ENCODE peak calls at places on chromosomes 13 and 19, in ten cellular contexts. Z is IMR-90; K is Peyer's patch; F is ascending aorta; V is heart left ventricle; U is PC-9; D is mucosa of descending colon; T is endodermal cell; X is CD8-positive, alpha-beta memory T cell; W is endothelial cell of umbilical vein. Y is an unnamed sample. For H3K4me1, the result is how much of the 10 kb centered on the place peaks cover.

GRCh38 chr13:93309886-93310520 is 83.4 kb downstream of the GPC6 start:
- DNase-seq in V (no peak), D (no peak), T (no peak), F (no peak), W (no peak), U (no peak), Z (peak), X (no peak), K (no peak), Y (no peak)

GRCh38 chr19:13621413-13621812 is 115.1 kb upstream of the CACNA1A start:
- DNase-seq in K (no peak), Z (peak), X (no peak), W (no peak), U (peak), V (no peak), D (no peak), F (no peak), T (peak), Y (no peak)

GRCh38 chr19:2815191-2815614 is 4.5 kb upstream of the ZNF554 start:
- DNase-seq in X (no peak), T (no peak), F (no peak), D (no peak), K (peak), V (no peak), W (no peak), Z (no peak), U (no peak), Y (no peak)

GRCh38 chr13:112454648-112455334 is 78.6 kb downstream of the SPACA7 start:
- DNase-seq in X (no peak), U (no peak), F (no peak), Z (no peak), D (no peak), V (no peak), W (no peak), K (no peak), T (no peak), Y (no peak)

GRCh38 chr13:43085545-43085944 is 62.2 kb downstream of the DNAJC15 start:
- DNase-seq in U (no peak), Z (peak), W (peak), F (no peak), T (no peak), V (no peak), D (no peak), K (no peak), X (no peak), Y (no peak)

GRCh38 chr13:95793018-95793555 is 116.1 kb downstream of the DNAJC3 start:
- DNase-seq in X (no peak), U (no peak), V (no peak), D (no peak), Z (no peak), T (no peak), F (no peak), K (no peak), W (no peak), Y (no peak)

GRCh38 chr13:109191422-109191821 is 562.0 kb downstream of the MYO16 start:
- DNase-seq in K (no peak), F (no peak), V (peak), T (no peak), U (no peak), D (no peak), W (no peak), Z (no peak), X (no peak), Y (no peak)

GRCh38 chr13:79775830-79776229 is 294.9 kb downstream of the NDFIP2 start:
- DNase-seq in F (no peak), K (no peak), U (peak), V (no peak), W (peak), Z (peak), T (peak), D (peak), X (no peak), Y (no peak)

GRCh38 chr19:778910-779653 is 18.2 kb upstream of the PTBP1 start:
- DNase-seq in T (peak), K (no peak), Z (peak), V (no peak), U (peak), X (no peak), D (no peak), W (peak), F (peak), Y (no peak)

GRCh38 chr19:49362048-49362925 is at the start of gene TEAD2:
- DNase-seq in F (peak), X (no peak), V (peak), D (peak), Z (peak), U (peak), W (peak), T (peak), K (peak), Y (peak)

GRCh38 chr19:38713865-38714264 is 30.4 kb downstream of the CAPN12 start:
- DNase-seq in Z (no peak), F (no peak), V (no peak), D (no peak), K (no peak), T (no peak), W (no peak), X (no peak), U (no peak), Y (no peak)
- H3K4me1 ChIP-seq in Z (under half), F (under half), V (half or more), D (under half), K (under half), T (under half), W (under half), X (under half), U (under half), Y (under half)

GRCh38 chr13:28590450-28590849 is 68.5 kb upstream of the POMP start:
- DNase-seq in X (no peak), D (no peak), K (no peak), F (no peak), W (no peak), T (no peak), V (no peak), U (no peak), Z (no peak), Y (no peak)
- H3K4me3 ChIP-seq in X (no peak), D (no peak), K (no peak), F (no peak), W (no peak), T (no peak), V (no peak), U (no peak), Z (no peak), Y (no peak)

GRCh38 chr19:54137114-54137912 is at the start of gene CNOT3:
- DNase-seq in W (peak), K (peak), D (peak), Z (peak), X (peak), U (peak), T (peak), F (peak), V (peak), Y (peak)
- H3K4me1 ChIP-seq in W (under half), K (under half), D (under half), Z (under half), X (under half), U (under half), T (under half), F (under half), V (under half), Y (under half)

DNA sequence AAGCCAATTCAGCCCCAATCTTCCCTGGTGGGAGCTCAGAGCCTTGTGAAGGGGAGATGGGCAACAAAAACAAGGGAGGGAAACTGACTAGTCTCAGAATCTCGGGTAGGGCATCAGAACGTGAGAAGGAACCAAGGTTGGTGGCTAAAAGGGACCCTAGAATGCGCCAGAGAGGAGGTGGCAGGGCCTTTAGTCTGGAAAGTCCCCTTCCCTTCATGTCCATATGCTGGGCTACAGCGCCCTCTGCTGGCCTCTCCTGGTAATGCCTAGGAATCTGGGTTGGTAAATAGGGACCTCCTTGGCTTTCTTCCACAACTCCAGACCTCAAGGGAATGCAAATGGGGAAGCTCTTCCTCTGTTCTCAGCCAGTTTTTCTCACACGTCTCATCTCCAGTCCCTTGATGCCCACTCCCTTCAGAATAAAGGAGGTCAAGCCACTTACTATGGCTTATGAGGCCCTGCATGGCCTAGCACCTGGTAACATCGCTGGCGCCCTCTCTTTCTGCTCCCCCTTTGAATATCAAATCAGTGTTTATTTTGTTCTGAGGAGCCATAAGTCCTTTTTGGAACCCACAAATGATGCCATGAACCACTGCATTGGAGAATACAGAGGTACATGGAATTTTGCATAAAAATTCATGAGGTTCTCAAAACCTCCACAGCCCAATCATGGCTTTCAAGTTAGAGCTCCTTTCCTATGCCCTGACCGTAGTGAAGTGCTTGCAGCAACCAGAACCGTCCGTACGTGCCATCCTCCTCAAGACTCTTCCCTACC is 1.3 kb upstream of the CCDC97 start:
- DNase-seq in T (peak), D (peak), U (peak), K (peak), Z (peak), X (peak), F (peak), W (peak), V (peak), Y (peak)
- H3K4me3 ChIP-seq in T (peak), D (no peak), U (no peak), K (peak), Z (no peak), X (peak), F (peak), W (no peak), V (peak), Y (peak)

DNA sequence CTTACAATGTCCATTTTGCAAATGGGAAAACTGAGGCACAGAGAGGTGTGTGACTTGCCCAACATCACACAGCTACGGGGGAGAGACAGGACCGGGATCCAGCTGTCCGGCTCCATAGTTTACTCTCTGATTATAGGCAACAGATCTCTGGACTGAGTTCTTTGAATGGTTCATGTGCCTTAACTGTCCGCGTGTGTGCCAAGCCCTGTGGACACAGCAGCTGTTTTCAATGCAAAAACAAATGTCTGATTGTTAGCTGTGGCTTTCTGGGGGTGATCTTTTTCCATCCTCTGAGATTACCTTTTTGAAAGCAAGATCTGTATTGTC is 94.1 kb downstream of the KL start:
- DNase-seq in U (no peak), X (no peak), Z (no peak), T (no peak), K (no peak), W (no peak), D (no peak), F (no peak), V (no peak), Y (no peak)
- H3K4me1 ChIP-seq in U (under half), X (under half), Z (half or more), T (under half), K (under half), W (under half), D (under half), F (under half), V (under half), Y (half or more)